ENCODE peak calls at places on chromosomes 1 and 21, in seven cellular contexts. L, F, M, D, H, K and S are unnamed samples.

GRCh38 chr21:43657355-43658093 is 1.8 kb downstream of the HSF2BP start:
- DNase-seq in L (no peak), F (no peak), M (no peak), D (no peak), H (no peak), K (no peak), S (no peak)

GRCh38 chr1:31019401-31019800 is 46.1 kb downstream of the PUM1 start:
- DNase-seq in L (no peak), F (no peak), M (no peak), D (no peak), H (no peak), K (no peak), S (no peak)

GRCh38 chr1:220511183-220511582 is 16.8 kb upstream of the MARK1 start:
- DNase-seq in L (no peak), F (no peak), M (no peak), D (no peak), H (peak; percentile 97), K (no peak), S (no peak)

GRCh38 chr1:23634840-23635642 is 56.6 kb upstream of the RPL11 start:
- DNase-seq in L (peak; percentile 62), F (peak; percentile 68), M (peak; percentile 36), D (no peak), H (peak; percentile 46), K (peak; percentile 81), S (peak; percentile 57)

GRCh38 chr1:181392613-181393170 is 90.6 kb upstream of the CACNA1E start:
- DNase-seq in L (no peak), F (no peak), M (no peak), D (no peak), H (peak; percentile 38), K (peak; percentile 5), S (no peak)

GRCh38 chr1:91529856-91530255 is 29.2 kb downstream of the CDC7 start:
- DNase-seq in L (no peak), F (no peak), M (no peak), D (no peak), H (peak; percentile 77), K (peak; percentile 66), S (no peak)

GRCh38 chr21:35020446-35020845 is 28.7 kb downstream of the RUNX1 start:
- DNase-seq in L (no peak), F (no peak), M (no peak), D (no peak), H (no peak), K (no peak), S (no peak)

GRCh38 chr1:52674497-52675384 is 23.4 kb downstream of the COA7 start:
- DNase-seq in L (no peak), F (no peak), M (no peak), D (no peak), H (peak; percentile 89), K (no peak), S (no peak)

GRCh38 chr1:112704908-112705627 is 1.9 kb downstream of the RHOC start:
- DNase-seq in L (peak; percentile 75), F (peak; percentile 91), M (peak; percentile 57), D (peak; percentile 36), H (peak; percentile 98), K (peak; percentile 99), S (peak; percentile 68)

GRCh38 chr1:50705699-50706098 is 254.4 kb downstream of the FAF1 start:
- DNase-seq in L (no peak), F (no peak), M (no peak), D (no peak), H (peak; percentile 90), K (no peak), S (no peak)

GRCh38 chr1:58013237-58013636 is 533.3 kb downstream of the OMA1 start:
- DNase-seq in L (no peak), F (peak; percentile 41), M (no peak), D (no peak), H (no peak), K (no peak), S (no peak)

GRCh38 chr1:54859687-54860391 is 27.2 kb downstream of the DHCR24 start:
- DNase-seq in L (no peak), F (no peak), M (no peak), D (no peak), H (no peak), K (no peak), S (no peak)

GRCh38 chr21:36596174-36596573 is 102.7 kb upstream of the SIM2 start:
- DNase-seq in L (no peak), F (no peak), M (no peak), D (no peak), H (no peak), K (no peak), S (no peak)

GRCh38 chr21:36079010-36079649 is 9.3 kb downstream of the CBR1 start:
- DNase-seq in L (peak; percentile 53), F (no peak), M (no peak), D (no peak), H (no peak), K (no peak), S (no peak)

GRCh38 chr1:181676269-181676668 is 193.0 kb downstream of the CACNA1E start:
- DNase-seq in L (peak; percentile 49), F (peak; percentile 70), M (no peak), D (peak; percentile 44), H (peak; percentile 46), K (peak; percentile 45), S (peak; percentile 33)

GRCh38 chr1:222234351-222234750 is 313.6 kb downstream of the HHIPL2 start:
- DNase-seq in L (no peak), F (no peak), M (no peak), D (no peak), H (no peak), K (no peak), S (no peak)

GRCh38 chr1:40385437-40386310 is 12.1 kb downstream of the SMAP2 start:
- DNase-seq in L (no peak), F (no peak), M (no peak), D (no peak), H (no peak), K (no peak), S (no peak)

GRCh38 chr1:44261963-44262362 is 48.7 kb downstream of the DMAP1 start:
- DNase-seq in L (no peak), F (no peak), M (no peak), D (no peak), H (no peak), K (no peak), S (no peak)

GRCh38 chr21:46081022-46081861 is 16.7 kb upstream of the COL6A2 start:
- DNase-seq in L (peak; percentile 22), F (no peak), M (peak; percentile 8), D (no peak), H (no peak), K (no peak), S (no peak)

GRCh38 chr1:7256526-7256925 is 471.3 kb downstream of the CAMTA1 start:
- DNase-seq in L (no peak), F (peak; percentile 37), M (no peak), D (no peak), H (no peak), K (no peak), S (no peak)

GRCh38 chr1:225700164-225700740 is 47.3 kb upstream of the ENAH start:
- DNase-seq in L (no peak), F (peak; percentile 22), M (no peak), D (no peak), H (peak; percentile 100), K (peak; percentile 99), S (no peak)

GRCh38 chr1:36096500-36097412 is 8.1 kb downstream of the ADPRS start:
- DNase-seq in L (no peak), F (peak; percentile 66), M (no peak), D (no peak), H (no peak), K (peak; percentile 13), S (no peak)
- TF ChIP-seq CTCF in L (no peak), F (peak; percentile 36), M (peak; percentile 35), D (no peak), H (peak; percentile 28), K (no peak), S (peak; percentile 46)

GRCh38 chr1:162367073-162367472 is 9.6 kb downstream of the SPATA46 start:
- DNase-seq in L (no peak), F (no peak), M (no peak), D (no peak), H (no peak), K (no peak), S (no peak)
- TF ChIP-seq CTCF in L (no peak), F (no peak), M (no peak), D (no peak), H (no peak), K (no peak), S (no peak)

GRCh38 chr1:158798531-158798930 is 17.5 kb upstream of the OR6N2 start:
- DNase-seq in L (no peak), F (no peak), M (no peak), D (no peak), H (no peak), K (no peak), S (no peak)

GRCh38 chr1:158794247-158794646 is 13.2 kb upstream of the OR6N2 start:
- DNase-seq in L (no peak), F (no peak), M (no peak), D (no peak), H (no peak), K (no peak), S (no peak)

DNA sequence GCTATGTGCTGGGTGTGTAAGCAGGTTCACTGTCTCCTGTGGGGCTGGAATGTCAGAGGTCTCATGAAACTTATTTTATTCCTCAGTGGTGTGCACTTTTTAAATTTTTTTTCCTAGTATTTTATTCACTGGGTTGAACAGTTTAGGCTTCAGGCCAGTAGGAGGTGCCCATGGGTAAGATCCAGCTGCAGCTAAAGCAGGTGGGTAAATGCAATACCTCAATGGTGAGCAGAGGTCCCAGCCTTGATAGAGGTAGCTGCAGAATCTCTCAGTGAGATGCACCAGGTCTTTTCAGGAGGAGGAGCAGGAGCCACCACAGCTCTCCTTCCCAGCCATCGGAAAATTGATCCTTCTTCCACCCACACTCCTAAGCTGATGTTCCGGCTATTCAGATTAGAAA is 12.6 kb upstream of the OR6N2 start:
- DNase-seq in L (no peak), F (peak; percentile 41), M (no peak), D (no peak), H (no peak), K (no peak), S (no peak)
- TF ChIP-seq CTCF in L (no peak), F (peak; percentile 62), M (peak; percentile 32), D (no peak), H (peak; percentile 26), K (peak; percentile 10), S (peak; percentile 46)

GRCh38 chr21:15557925-15558324 is 171.9 kb upstream of the USP25 start:
- DNase-seq in L (no peak), F (no peak), M (no peak), D (no peak), H (no peak), K (no peak), S (no peak)

GRCh38 chr21:15558884-15559283 is 170.9 kb upstream of the USP25 start:
- DNase-seq in L (no peak), F (no peak), M (no peak), D (no peak), H (no peak), K (no peak), S (no peak)

GRCh38 chr21:15549671-15550070 is 180.1 kb upstream of the USP25 start:
- DNase-seq in L (no peak), F (no peak), M (no peak), D (no peak), H (no peak), K (no peak), S (no peak)

DNA sequence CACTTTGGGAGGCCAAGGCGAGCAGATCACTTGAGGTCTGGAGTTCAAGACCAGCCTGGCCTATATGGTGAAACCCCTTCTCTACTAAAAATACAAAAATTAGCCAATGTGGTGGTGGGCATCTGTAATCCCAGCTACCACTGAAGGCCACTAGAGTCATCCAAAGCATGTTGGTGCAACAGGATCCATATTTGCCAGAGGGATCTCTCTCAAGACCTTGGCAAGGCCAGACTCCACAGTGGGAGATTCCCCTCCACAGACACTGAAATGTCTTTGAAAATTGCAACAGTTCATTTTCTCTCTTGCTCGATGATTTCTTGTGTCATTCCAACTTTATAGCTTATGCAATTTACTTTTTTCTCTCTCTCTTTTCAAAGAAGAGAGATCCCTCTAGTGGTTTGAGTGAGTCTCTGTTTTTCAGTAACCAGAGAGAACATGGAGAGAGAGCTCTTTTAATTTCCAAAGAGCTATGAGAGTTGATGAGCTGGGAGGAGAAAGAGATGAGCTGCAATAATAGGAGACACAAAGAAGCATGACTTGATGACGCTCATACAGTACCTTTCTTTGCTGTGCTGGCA is 176.8 kb upstream of the USP25 start:
- DNase-seq in L (no peak), F (no peak), M (no peak), D (no peak), H (peak; percentile 40), K (peak; percentile 39), S (no peak)
- TF ChIP-seq CTCF in L (no peak), F (peak; percentile 58), M (peak; percentile 44), D (peak; percentile 32), H (peak; percentile 50), K (peak; percentile 53), S (peak; percentile 65)